ENCODE peak calls at places on chromosomes 2 and 18, in eight cellular contexts. H is neural progenitor cell, M is transverse colon, Z is cardiac fibroblast, T is IMR-90, G is fibroblast of the aortic adventitia, Y is B cell, E is GM12865. J is an unnamed sample.

GRCh38 chr2:220104871-220105351 is 477.5 kb downstream of the SLC4A3 start:
- DNase-seq in T (peak), M (no peak), G (peak), H (peak), Z (peak), Y (no peak), E (no peak), J (no peak)

GRCh38 chr2:98771771-98772521 is 41.0 kb upstream of the MGAT4A start:
- DNase-seq in M (no peak), Y (peak), Z (peak), G (peak), T (no peak), E (peak), H (no peak), J (no peak)

GRCh38 chr2:223324402-223324801 is 272.4 kb downstream of the KCNE4 start:
- DNase-seq in G (no peak), Y (no peak), H (no peak), M (no peak), Z (peak), E (no peak), T (no peak), J (no peak)

GRCh38 chr2:219496781-219497494 is 1.8 kb upstream of the GMPPA start:
- DNase-seq in M (peak), Z (no peak), G (no peak), H (peak), Y (no peak), E (no peak), T (no peak), J (no peak)

GRCh38 chr2:171434671-171434980 is 600 bp downstream of the DCAF17 start:
- DNase-seq in Z (no peak), Y (no peak), G (peak), H (no peak), T (no peak), M (peak), E (no peak), J (no peak)

GRCh38 chr2:124713969-124714368 is 688.9 kb downstream of the CNTNAP5 start:
- DNase-seq in Y (no peak), G (no peak), H (no peak), E (no peak), Z (no peak), T (no peak), M (no peak), J (no peak)

GRCh38 chr18:33835419-33835818 is 257.4 kb downstream of the ASXL3 start:
- DNase-seq in M (no peak), E (no peak), Z (no peak), Y (no peak), T (no peak), G (no peak), H (no peak), J (no peak)

GRCh38 chr2:170073288-170073687 is 104.7 kb upstream of the MYO3B start:
- DNase-seq in T (peak), H (no peak), Y (no peak), Z (peak), M (peak), G (peak), E (no peak), J (no peak)

GRCh38 chr2:164913640-164914346 is 41.5 kb downstream of the SLC38A11 start:
- DNase-seq in Z (peak), G (peak), T (peak), E (no peak), Y (no peak), M (no peak), H (no peak), J (no peak)

GRCh38 chr2:207849443-207849842 is 79.7 kb upstream of the FZD5 start:
- DNase-seq in T (no peak), E (no peak), Y (no peak), G (no peak), H (no peak), M (no peak), Z (no peak), J (no peak)

GRCh38 chr2:111226797-111227700 is 106.3 kb downstream of the BCL2L11 start:
- DNase-seq in G (peak), T (peak), Z (peak), Y (no peak), H (no peak), M (no peak), E (peak), J (no peak)

GRCh38 chr2:156472686-156473085 is 36.5 kb downstream of the GPD2 start:
- DNase-seq in Y (no peak), E (peak), H (no peak), Z (no peak), T (no peak), M (no peak), G (no peak), J (no peak)

GRCh38 chr2:176910828-176911227 is 301.8 kb upstream of the HNRNPA3 start:
- DNase-seq in M (no peak), T (no peak), H (no peak), E (no peak), Z (no peak), G (no peak), Y (no peak), J (no peak)

GRCh38 chr2:37321029-37321682 is 3.5 kb downstream of the PRKD3 start:
- DNase-seq in H (no peak), T (no peak), G (no peak), Y (no peak), Z (no peak), M (no peak), E (no peak), J (no peak)

GRCh38 chr2:100767810-100768806 is 51.8 kb upstream of the NPAS2 start:
- DNase-seq in Y (no peak), T (peak), E (no peak), H (no peak), M (no peak), G (no peak), Z (no peak), J (no peak)

GRCh38 chr18:36201765-36202164 is 14.5 kb downstream of the MOCOS start:
- DNase-seq in G (no peak), H (no peak), T (no peak), E (no peak), Z (no peak), Y (no peak), M (no peak), J (no peak)

GRCh38 chr18:75546964-75547363 is 119.5 kb upstream of the SMIM21 start:
- DNase-seq in G (no peak), Z (no peak), H (no peak), M (no peak), T (no peak), Y (no peak), E (peak), J (no peak)

GRCh38 chr2:10497797-10498251 is 49.7 kb upstream of the ODC1 start:
- DNase-seq in Z (peak), G (peak), T (peak), M (peak), Y (no peak), H (no peak), E (no peak), J (no peak)

DNA sequence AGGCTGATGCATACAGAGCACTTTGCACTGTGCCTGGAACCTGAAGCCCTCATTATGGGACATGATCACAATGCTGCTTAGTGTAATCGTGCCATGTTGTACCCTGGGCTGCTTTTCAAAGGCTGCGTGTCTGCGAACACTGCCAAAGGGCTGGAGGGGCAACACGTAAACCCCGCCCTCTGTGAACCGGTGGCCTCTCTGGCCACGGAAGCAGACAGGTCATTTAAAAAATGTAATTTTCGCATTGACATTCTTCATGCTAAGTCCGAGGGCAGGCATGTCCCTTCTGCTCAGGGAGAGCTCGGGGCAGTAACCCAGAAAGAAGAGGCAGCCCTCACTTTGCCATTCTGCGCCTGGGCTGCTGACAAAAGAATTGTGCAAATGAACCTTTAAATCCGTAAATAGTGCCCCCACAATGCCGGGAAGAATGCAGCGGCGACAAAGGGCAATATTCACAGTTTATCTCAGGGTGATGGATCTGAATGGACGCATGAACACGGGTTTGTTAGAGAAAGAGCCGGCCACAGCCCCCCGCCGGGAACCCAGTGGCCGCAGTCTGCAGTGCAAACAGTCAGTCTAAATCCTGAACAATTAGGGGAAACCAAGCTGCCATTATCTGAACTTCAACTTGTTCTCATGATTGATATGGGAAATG is 226.1 kb downstream of the MYCN start:
- DNase-seq in Z (no peak), E (no peak), G (no peak), M (no peak), T (no peak), H (peak), Y (no peak), J (no peak)
- TF ChIP-seq CTCF in Z (no peak), E (no peak), G (no peak), M (no peak), T (no peak), H (no peak), Y (no peak), J (no peak)

DNA sequence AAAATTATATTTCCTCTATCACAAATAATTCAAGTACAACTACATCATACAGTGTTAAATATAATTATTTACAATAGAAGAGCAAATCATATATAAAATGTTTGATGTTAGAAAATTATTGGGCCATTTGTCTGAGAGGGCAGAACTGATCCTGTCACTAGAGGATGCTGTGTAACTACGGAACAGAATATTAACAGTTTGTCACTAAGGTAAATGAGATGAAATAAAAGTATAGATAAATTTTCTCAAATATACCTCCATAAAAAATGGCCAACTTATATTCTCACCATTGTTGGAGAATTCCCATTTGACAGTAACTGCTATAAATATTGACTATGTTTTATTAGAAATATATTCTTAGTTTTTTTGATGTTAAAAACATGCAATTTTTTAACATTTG is 1067.4 kb upstream of the DDX18 start:
- DNase-seq in Z (no peak), Y (no peak), M (no peak), E (no peak), H (no peak), G (no peak), T (no peak), J (no peak)
- TF ChIP-seq CTCF in Z (no peak), Y (no peak), M (peak), E (no peak), H (peak), G (no peak), T (no peak), J (peak)

GRCh38 chr2:172674968-172675303 is 60.7 kb upstream of the RAPGEF4 start:
- DNase-seq in H (no peak), Y (no peak), G (no peak), T (no peak), M (no peak), Z (no peak), E (no peak), J (no peak)
- TF ChIP-seq CTCF in H (no peak), Y (no peak), G (no peak), T (no peak), M (no peak), Z (no peak), E (no peak), J (no peak)

DNA sequence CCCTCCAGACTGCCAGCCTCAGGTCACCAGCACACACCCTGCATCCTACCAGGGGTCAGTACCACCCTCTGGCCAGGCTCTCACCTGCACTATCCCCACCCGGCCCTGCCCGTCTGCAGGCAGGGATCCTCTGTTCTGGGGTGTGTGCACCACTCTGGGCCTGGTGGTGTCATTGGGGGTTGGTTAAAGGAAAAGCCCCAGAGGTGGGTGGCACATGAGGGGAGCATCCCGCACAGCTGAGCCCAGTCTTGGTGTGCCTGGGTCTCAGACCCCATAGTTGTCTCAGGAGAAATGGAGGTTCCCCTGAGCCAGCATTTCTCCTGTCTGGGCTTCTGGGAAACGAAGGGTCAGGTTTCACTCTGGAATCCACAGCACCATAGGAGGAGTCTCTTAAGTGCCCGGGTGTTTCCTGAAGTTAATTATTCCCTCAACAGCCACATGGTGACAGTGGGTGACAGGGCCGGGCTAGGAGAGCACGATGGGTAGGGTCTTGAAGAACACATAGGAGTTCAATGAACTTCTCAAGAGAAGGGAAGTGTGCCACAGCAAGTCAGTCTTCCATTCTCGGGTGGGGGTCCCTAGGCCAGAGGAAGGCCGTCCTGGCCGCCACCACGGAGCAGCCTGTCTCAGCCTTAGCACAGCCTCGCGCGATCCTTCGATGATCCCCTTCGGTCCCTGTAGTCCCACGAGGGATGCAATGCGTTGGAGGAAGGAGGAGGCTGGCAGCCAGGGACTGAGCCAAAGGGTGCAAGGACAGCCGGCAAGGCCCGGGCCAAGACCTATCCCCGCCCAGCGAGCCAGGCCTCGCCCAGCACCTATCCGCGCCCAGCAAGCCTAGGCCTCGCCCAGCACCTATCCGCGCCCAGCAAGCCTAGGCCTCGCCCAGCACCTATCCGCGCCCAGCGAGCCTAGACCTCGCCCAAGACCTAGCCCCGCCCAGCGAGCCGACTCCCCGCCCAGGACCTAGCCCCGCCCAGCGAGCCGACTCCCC is 1.1 kb upstream of the FARP2 start:
- DNase-seq in H (peak), M (peak), G (peak), E (peak), T (peak), Z (peak), Y (peak), J (no peak)
- TF ChIP-seq CTCF in H (no peak), M (no peak), G (no peak), E (no peak), T (no peak), Z (no peak), Y (no peak), J (no peak)

GRCh38 chr2:94872676-94873361 is 1.6 kb downstream of the TEKT4 start:
- DNase-seq in M (no peak), E (peak), Z (no peak), G (no peak), T (no peak), H (no peak), Y (no peak), J (no peak)

GRCh38 chr2:94873362-94874276 is 2.4 kb downstream of the TEKT4 start:
- DNase-seq in G (no peak), T (no peak), Z (no peak), H (no peak), M (no peak), Y (no peak), E (no peak), J (no peak)

GRCh38 chr2:94875820-94876522 is 4.7 kb downstream of the TEKT4 start:
- DNase-seq in E (no peak), M (no peak), Z (no peak), H (no peak), G (no peak), T (no peak), Y (no peak), J (no peak)

GRCh38 chr2:94875064-94875819 is 4.0 kb downstream of the TEKT4 start:
- DNase-seq in M (no peak), Y (no peak), T (no peak), Z (no peak), G (no peak), H (no peak), E (no peak), J (no peak)

DNA sequence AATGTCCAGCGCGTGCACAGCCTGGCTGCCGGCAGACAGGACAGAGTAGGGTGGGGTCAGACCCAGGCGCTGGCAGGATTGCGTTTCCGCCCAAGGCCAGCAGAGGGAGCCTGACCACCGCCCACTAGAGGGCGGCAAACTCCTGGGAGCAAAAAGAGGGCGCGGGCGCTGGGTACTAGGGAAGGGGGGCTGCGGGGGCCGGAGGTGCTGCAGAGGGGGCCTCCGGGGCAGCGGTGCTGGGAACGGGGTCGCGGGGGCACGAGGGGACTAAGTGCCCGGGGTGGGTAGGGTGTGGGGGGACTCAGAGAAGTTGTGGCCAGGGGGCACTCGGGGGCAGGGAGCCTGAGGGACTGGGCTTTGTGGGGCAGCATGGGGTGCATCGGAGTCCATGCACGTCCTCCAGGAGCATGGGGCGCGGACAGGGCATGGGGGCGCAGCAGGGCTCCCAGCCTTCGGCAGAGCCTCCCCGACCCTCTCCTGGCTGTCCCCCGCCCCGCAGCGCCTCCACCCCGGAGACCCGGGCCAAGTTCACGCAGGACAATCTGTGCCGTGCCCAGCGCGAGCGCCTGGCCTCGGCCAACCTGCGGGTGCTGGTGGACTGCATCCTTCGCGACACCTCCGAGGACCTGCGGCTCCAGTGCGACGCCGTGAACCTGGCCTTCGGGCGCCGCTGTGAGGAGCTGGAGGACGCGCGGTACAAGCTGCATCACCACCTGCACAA is 3.2 kb downstream of the TEKT4 start:
- DNase-seq in G (peak), Y (peak), E (peak), H (no peak), M (peak), T (peak), Z (peak), J (peak)
- TF ChIP-seq CTCF in G (peak), Y (peak), E (peak), H (peak), M (peak), T (peak), Z (peak), J (peak)

GRCh38 chr18:34993289-34993688 is 47.9 kb upstream of the MAPRE2 start:
- DNase-seq in H (no peak), Y (no peak), G (no peak), Z (no peak), M (no peak), E (no peak), T (no peak), J (no peak)
- TF ChIP-seq CTCF in H (no peak), Y (no peak), G (no peak), Z (no peak), M (no peak), E (no peak), T (no peak), J (no peak)

DNA sequence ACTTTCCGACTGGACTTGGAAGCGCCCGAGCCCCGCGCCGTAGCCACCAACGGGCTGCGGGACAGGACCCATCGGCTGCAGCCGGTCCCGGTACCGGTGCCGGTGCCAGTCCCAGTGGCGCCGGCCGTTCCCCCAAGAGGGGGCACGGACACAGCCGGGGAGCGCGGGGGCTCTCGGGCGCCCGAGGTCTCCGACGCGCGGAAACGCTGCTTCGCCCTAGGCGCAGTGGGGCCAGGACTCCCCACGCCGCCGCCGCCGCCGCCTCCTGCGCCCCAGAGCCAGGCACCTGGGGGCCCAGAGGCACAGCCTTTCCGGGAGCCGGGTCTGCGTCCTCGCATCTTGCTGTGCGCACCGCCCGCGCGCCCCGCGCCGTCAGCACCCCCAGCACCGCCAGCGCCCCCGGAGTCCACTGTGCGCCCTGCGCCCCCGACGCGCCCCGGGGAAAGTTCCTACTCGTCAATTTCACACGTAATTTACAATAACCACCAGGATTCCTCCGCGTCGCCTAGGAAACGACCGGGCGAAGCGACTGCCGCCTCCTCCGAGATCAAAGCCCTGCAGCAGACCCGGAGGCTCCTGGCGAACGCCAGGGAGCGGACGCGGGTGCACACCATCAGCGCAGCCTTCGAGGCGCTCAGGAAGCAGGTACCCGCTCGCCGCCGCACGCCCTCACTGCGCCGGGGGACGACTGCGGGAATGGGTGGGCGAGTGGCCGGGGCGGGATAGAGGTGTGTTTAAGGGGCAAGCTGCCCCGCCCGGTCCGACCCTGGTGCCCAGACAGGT is 713 bp downstream of the ATOH8 start:
- DNase-seq in T (peak), G (peak), Z (peak), E (peak), M (peak), H (peak), Y (peak), J (no peak)
- TF ChIP-seq CTCF in T (no peak), G (no peak), Z (peak), E (no peak), M (no peak), H (peak), Y (peak), J (no peak)

GRCh38 chr2:74011246-74011645 is 26.5 kb downstream of the TET3 start:
- DNase-seq in M (no peak), G (no peak), T (no peak), E (no peak), Z (no peak), H (no peak), Y (no peak), J (no peak)
- TF ChIP-seq CTCF in M (no peak), G (no peak), T (no peak), E (no peak), Z (no peak), H (no peak), Y (no peak), J (no peak)

J was measured in D721Med.